ENCODE peak calls at places on chromosomes 12 and 14, in eight cellular contexts. One of them, this sample, is unnamed.

GRCh38 chr12:13504736-13505135 is 308.2 kb downstream of the EMP1 start:
- DNase-seq in EL: no peak
- DNase-seq in AG10803: no peak
- DNase-seq in activated T-cell treated with anti-CD3 and anti-CD28 coated beads for 1 hour: no peak
- DNase-seq in kidney epithelial cell: no peak
- DNase-seq in stimulated activated CD8-positive, alpha-beta memory T cell treated with anti-CD3 and anti-CD28 coated beads, Interleukin-2, amount 100 ng/mL, for 48 hours: no peak
- DNase-seq in Kasumi-1: no peak
- DNase-seq in RWPE1: no peak
- DNase-seq in this sample: no peak

GRCh38 chr14:97219356-97220017 is 422.3 kb downstream of the VRK1 start:
- DNase-seq in EL: no peak
- DNase-seq in AG10803: no peak
- DNase-seq in RWPE1: no peak
- DNase-seq in Kasumi-1: no peak
- DNase-seq in activated T-cell treated with anti-CD3 and anti-CD28 coated beads for 1 hour: peak; percentile 1
- DNase-seq in kidney epithelial cell: no peak
- DNase-seq in stimulated activated CD8-positive, alpha-beta memory T cell treated with anti-CD3 and anti-CD28 coated beads, Interleukin-2, amount 100 ng/mL, for 48 hours: no peak
- DNase-seq in this sample: no peak

GRCh38 chr12:116389990-116390655 is 112.6 kb upstream of the MED13L start:
- DNase-seq in EL: peak; percentile 97
- DNase-seq in activated T-cell treated with anti-CD3 and anti-CD28 coated beads for 1 hour: no peak
- DNase-seq in kidney epithelial cell: peak; percentile 87
- DNase-seq in RWPE1: peak; percentile 93
- DNase-seq in Kasumi-1: no peak
- DNase-seq in stimulated activated CD8-positive, alpha-beta memory T cell treated with anti-CD3 and anti-CD28 coated beads, Interleukin-2, amount 100 ng/mL, for 48 hours: no peak
- DNase-seq in AG10803: peak; percentile 96
- DNase-seq in this sample: peak; percentile 98

GRCh38 chr14:75811862-75812505 is 150.9 kb downstream of the TTLL5 start:
- DNase-seq in activated T-cell treated with anti-CD3 and anti-CD28 coated beads for 1 hour: no peak
- DNase-seq in EL: no peak
- DNase-seq in RWPE1: no peak
- DNase-seq in stimulated activated CD8-positive, alpha-beta memory T cell treated with anti-CD3 and anti-CD28 coated beads, Interleukin-2, amount 100 ng/mL, for 48 hours: no peak
- DNase-seq in Kasumi-1: no peak
- DNase-seq in AG10803: peak; percentile 54
- DNase-seq in kidney epithelial cell: no peak
- DNase-seq in this sample: no peak

GRCh38 chr12:120651821-120652220 is 11.4 kb downstream of the CABP1 start:
- DNase-seq in EL: no peak
- DNase-seq in RWPE1: no peak
- DNase-seq in activated T-cell treated with anti-CD3 and anti-CD28 coated beads for 1 hour: no peak
- DNase-seq in stimulated activated CD8-positive, alpha-beta memory T cell treated with anti-CD3 and anti-CD28 coated beads, Interleukin-2, amount 100 ng/mL, for 48 hours: no peak
- DNase-seq in kidney epithelial cell: no peak
- DNase-seq in Kasumi-1: peak; percentile 46
- DNase-seq in AG10803: peak; percentile 26
- DNase-seq in this sample: peak; percentile 41

GRCh38 chr12:103677905-103678304 is 90.8 kb downstream of the STAB2 start:
- DNase-seq in kidney epithelial cell: no peak
- DNase-seq in Kasumi-1: no peak
- DNase-seq in RWPE1: no peak
- DNase-seq in EL: no peak
- DNase-seq in stimulated activated CD8-positive, alpha-beta memory T cell treated with anti-CD3 and anti-CD28 coated beads, Interleukin-2, amount 100 ng/mL, for 48 hours: no peak
- DNase-seq in AG10803: no peak
- DNase-seq in activated T-cell treated with anti-CD3 and anti-CD28 coated beads for 1 hour: no peak
- DNase-seq in this sample: no peak

GRCh38 chr12:116155383-116155782 is 122.1 kb downstream of the MED13L start:
- DNase-seq in stimulated activated CD8-positive, alpha-beta memory T cell treated with anti-CD3 and anti-CD28 coated beads, Interleukin-2, amount 100 ng/mL, for 48 hours: no peak
- DNase-seq in AG10803: no peak
- DNase-seq in activated T-cell treated with anti-CD3 and anti-CD28 coated beads for 1 hour: no peak
- DNase-seq in kidney epithelial cell: no peak
- DNase-seq in RWPE1: no peak
- DNase-seq in Kasumi-1: no peak
- DNase-seq in EL: no peak
- DNase-seq in this sample: no peak

GRCh38 chr12:6603095-6603567 is 4.0 kb downstream of the CHD4 start:
- DNase-seq in activated T-cell treated with anti-CD3 and anti-CD28 coated beads for 1 hour: no peak
- DNase-seq in RWPE1: no peak
- DNase-seq in AG10803: no peak
- DNase-seq in EL: peak; percentile 58
- DNase-seq in Kasumi-1: no peak
- DNase-seq in kidney epithelial cell: no peak
- DNase-seq in stimulated activated CD8-positive, alpha-beta memory T cell treated with anti-CD3 and anti-CD28 coated beads, Interleukin-2, amount 100 ng/mL, for 48 hours: no peak
- DNase-seq in this sample: peak; percentile 65

GRCh38 chr12:95942106-95942531 is 295 bp downstream of the CCDC38 start:
- DNase-seq in activated T-cell treated with anti-CD3 and anti-CD28 coated beads for 1 hour: no peak
- DNase-seq in RWPE1: peak; percentile 5
- DNase-seq in EL: no peak
- DNase-seq in Kasumi-1: no peak
- DNase-seq in AG10803: no peak
- DNase-seq in kidney epithelial cell: no peak
- DNase-seq in stimulated activated CD8-positive, alpha-beta memory T cell treated with anti-CD3 and anti-CD28 coated beads, Interleukin-2, amount 100 ng/mL, for 48 hours: no peak
- DNase-seq in this sample: no peak

GRCh38 chr14:75476274-75476995 is 45.8 kb upstream of the BATF start:
- DNase-seq in stimulated activated CD8-positive, alpha-beta memory T cell treated with anti-CD3 and anti-CD28 coated beads, Interleukin-2, amount 100 ng/mL, for 48 hours: no peak
- DNase-seq in EL: no peak
- DNase-seq in Kasumi-1: no peak
- DNase-seq in kidney epithelial cell: no peak
- DNase-seq in AG10803: peak; percentile 40
- DNase-seq in activated T-cell treated with anti-CD3 and anti-CD28 coated beads for 1 hour: no peak
- DNase-seq in RWPE1: no peak
- DNase-seq in this sample: no peak

GRCh38 chr14:56310643-56311042 is 192.4 kb downstream of the PELI2 start:
- DNase-seq in stimulated activated CD8-positive, alpha-beta memory T cell treated with anti-CD3 and anti-CD28 coated beads, Interleukin-2, amount 100 ng/mL, for 48 hours: no peak
- DNase-seq in Kasumi-1: no peak
- DNase-seq in AG10803: peak; percentile 13
- DNase-seq in RWPE1: no peak
- DNase-seq in activated T-cell treated with anti-CD3 and anti-CD28 coated beads for 1 hour: no peak
- DNase-seq in kidney epithelial cell: no peak
- DNase-seq in EL: peak; percentile 47
- DNase-seq in this sample: peak; percentile 65

GRCh38 chr14:48536318-48536717 is 860.9 kb upstream of the MDGA2 start:
- DNase-seq in kidney epithelial cell: no peak
- DNase-seq in activated T-cell treated with anti-CD3 and anti-CD28 coated beads for 1 hour: no peak
- DNase-seq in RWPE1: no peak
- DNase-seq in stimulated activated CD8-positive, alpha-beta memory T cell treated with anti-CD3 and anti-CD28 coated beads, Interleukin-2, amount 100 ng/mL, for 48 hours: no peak
- DNase-seq in AG10803: no peak
- DNase-seq in EL: no peak
- DNase-seq in Kasumi-1: no peak
- DNase-seq in this sample: no peak

GRCh38 chr14:36130186-36130585 is 46.3 kb downstream of the PTCSC3 start:
- DNase-seq in kidney epithelial cell: no peak
- DNase-seq in stimulated activated CD8-positive, alpha-beta memory T cell treated with anti-CD3 and anti-CD28 coated beads, Interleukin-2, amount 100 ng/mL, for 48 hours: no peak
- DNase-seq in AG10803: no peak
- DNase-seq in activated T-cell treated with anti-CD3 and anti-CD28 coated beads for 1 hour: no peak
- DNase-seq in Kasumi-1: no peak
- DNase-seq in RWPE1: no peak
- DNase-seq in EL: no peak
- DNase-seq in this sample: no peak

GRCh38 chr12:95164656-95165055 is 52.6 kb downstream of the FGD6 start:
- DNase-seq in activated T-cell treated with anti-CD3 and anti-CD28 coated beads for 1 hour: no peak
- DNase-seq in EL: peak; percentile 61
- DNase-seq in RWPE1: no peak
- DNase-seq in AG10803: peak; percentile 35
- DNase-seq in kidney epithelial cell: no peak
- DNase-seq in stimulated activated CD8-positive, alpha-beta memory T cell treated with anti-CD3 and anti-CD28 coated beads, Interleukin-2, amount 100 ng/mL, for 48 hours: no peak
- DNase-seq in Kasumi-1: no peak
- DNase-seq in this sample: peak; percentile 51